ENCODE peak calls at places on chromosomes 12 and 14, in seven cellular contexts. F is T-helper 2 cell; V is Panc1; N is activated CD4-positive, alpha-beta T cell treated with anti-CD3 and anti-CD28 coated beads for 4 hours; J is Kasumi-1; C is stimulated activated naive CD8-positive, alpha-beta T cell treated with anti-CD3 and anti-CD28 coated beads, Interleukin-15, Interleukin-2, amounts not matched to agents 100 U/mL and 50 U/mL, for 24 hours; H is activated T-cell treated with anti-CD3 and anti-CD28 coated beads, Interleukin-2, amount 50 U/mL, for 1 hour. A is an unnamed sample.

GRCh38 chr12:49907352-49907751 is 3.7 kb upstream of the FAIM2 start:
- DNase-seq in V (no peak), C (no peak), H (no peak), N (no peak), F (no peak), J (no peak), A (no peak)

GRCh38 chr12:95582230-95583058 is 31.2 kb upstream of the USP44 start:
- DNase-seq in C (no peak), N (no peak), J (no peak), V (no peak), F (no peak), H (no peak), A (no peak)

GRCh38 chr14:31945074-31945613 is 132.0 kb upstream of the ARHGAP5 start:
- DNase-seq in V (no peak), J (no peak), N (no peak), H (peak; percentile 21), C (no peak), F (peak; percentile 6), A (no peak)

GRCh38 chr12:123151679-123152454 is 977 bp upstream of the PITPNM2 start:
- DNase-seq in C (no peak), V (no peak), J (no peak), N (no peak), F (no peak), H (no peak), A (no peak)

GRCh38 chr14:54814076-54814475 is 88.5 kb downstream of the GCH1 start:
- DNase-seq in H (no peak), V (no peak), J (no peak), N (no peak), C (peak; percentile 69), F (no peak), A (no peak)

GRCh38 chr14:49549881-49550280 is 36.3 kb downstream of the RPS29 start:
- DNase-seq in F (no peak), V (no peak), C (no peak), J (no peak), H (no peak), N (no peak), A (no peak)

GRCh38 chr12:122830517-122831214 is 4.6 kb upstream of the HIP1R start:
- DNase-seq in V (no peak), H (no peak), N (no peak), C (no peak), J (no peak), F (no peak), A (no peak)

GRCh38 chr12:67302162-67302561 is 33.0 kb downstream of the CAND1 start:
- DNase-seq in H (no peak), N (no peak), C (no peak), J (no peak), V (no peak), F (no peak), A (no peak)

GRCh38 chr12:74365178-74365964 is 172.3 kb upstream of the ATXN7L3B start:
- DNase-seq in F (no peak), V (peak; percentile 7), C (peak; percentile 9), H (no peak), N (no peak), J (no peak), A (no peak)

GRCh38 chr12:105331805-105332251 is 1.3 kb downstream of the C12orf75 start:
- DNase-seq in N (no peak), J (no peak), H (peak; percentile 30), V (no peak), F (peak; percentile 46), C (no peak), A (no peak)

GRCh38 chr12:27462151-27462694 is 15.7 kb downstream of the SMCO2 start:
- DNase-seq in F (no peak), C (no peak), H (no peak), J (no peak), V (no peak), N (no peak), A (no peak)

GRCh38 chr12:27733052-27733656 is 22.5 kb downstream of the MRPS35 start:
- DNase-seq in C (peak; percentile 15), N (peak; percentile 18), V (no peak), F (no peak), J (peak; percentile 41), H (peak; percentile 39), A (no peak)

GRCh38 chr12:613996-614726 is 49.1 kb downstream of the NINJ2 start:
- DNase-seq in V (no peak), J (peak; percentile 11), H (peak; percentile 37), C (peak; percentile 52), F (no peak), N (peak; percentile 30), A (no peak)

GRCh38 chr14:53391156-53391555 is 238.0 kb upstream of the DDHD1 start:
- DNase-seq in V (no peak), F (no peak), N (no peak), J (no peak), C (no peak), H (no peak), A (no peak)

GRCh38 chr14:100028990-100029677 is 36.1 kb upstream of the EVL start:
- DNase-seq in J (no peak), H (no peak), F (no peak), N (no peak), C (no peak), V (no peak), A (no peak)

GRCh38 chr12:115313929-115314328 is 630.0 kb upstream of the TBX3 start:
- DNase-seq in H (no peak), N (no peak), F (no peak), J (no peak), C (no peak), V (peak; percentile 27), A (no peak)

GRCh38 chr12:24240707-24241106 is 291.2 kb upstream of the SOX5 start:
- DNase-seq in F (no peak), J (no peak), C (no peak), N (no peak), V (no peak), H (no peak), A (no peak)

GRCh38 chr12:98901189-98901588 is 256.1 kb downstream of the APAF1 start:
- DNase-seq in F (no peak), J (no peak), C (no peak), V (no peak), H (no peak), N (no peak), A (no peak)

GRCh38 chr12:49512541-49512940 is 26.3 kb upstream of the KCNH3 start:
- DNase-seq in V (no peak), N (no peak), J (no peak), F (no peak), H (no peak), C (no peak), A (no peak)

GRCh38 chr12:102957339-102958050 is at the start of gene ASCL1:
- DNase-seq in J (no peak), V (no peak), N (no peak), C (no peak), H (no peak), F (no peak), A (no peak)

GRCh38 chr12:111596985-111597730 is 2.0 kb downstream of the ATXN2 start:
- DNase-seq in C (peak; percentile 41), J (peak; percentile 51), H (peak; percentile 34), F (no peak), V (peak; percentile 30), N (no peak), A (no peak)

GRCh38 chr12:42325776-42326465 is at the start of the genes PPHLN1 and ZCRB1:
- DNase-seq in N (peak; percentile 73), H (peak; percentile 78), C (peak; percentile 88), J (peak; percentile 87), F (peak; percentile 69), V (no peak), A (peak; percentile 77)

GRCh38 chr14:101147848-101148247 is 244.3 kb upstream of the RTL1 start:
- DNase-seq in J (no peak), N (no peak), C (no peak), V (no peak), F (no peak), H (no peak), A (no peak)

GRCh38 chr12:116630762-116631161 is 71.6 kb downstream of the MAP1LC3B2 start:
- DNase-seq in H (no peak), C (no peak), J (no peak), V (no peak), N (no peak), F (no peak), A (no peak)

GRCh38 chr14:68986926-68987652 is 8.0 kb upstream of the ACTN1 start:
- DNase-seq in F (no peak), N (no peak), J (no peak), C (peak; percentile 42), V (no peak), H (no peak), A (no peak)

GRCh38 chr12:126663304-126664094 is 1598.3 kb downstream of the AACS start:
- DNase-seq in F (no peak), H (no peak), V (no peak), C (peak; percentile 3), N (no peak), J (peak; percentile 2), A (no peak)

GRCh38 chr14:32692441-32692840 is 246.2 kb upstream of the NPAS3 start:
- DNase-seq in F (no peak), C (no peak), H (no peak), V (no peak), N (no peak), J (no peak), A (no peak)